ENCODE peak calls at places on chromosomes 11 and 22, in eight cellular contexts. One of them, this sample, is unnamed.

GRCh38 chr11:60970369-60970774 is 1.1 kb upstream of the CD6 start:
- DNase-seq in CD8-positive, alpha-beta memory T cell: peak
- DNase-seq in CD8-positive, alpha-beta T cell: peak
- DNase-seq in T-helper 9 cell: peak
- DNase-seq in BJ: no peak
- DNase-seq in stimulated activated CD4-positive, alpha-beta T cell treated with anti-CD3 and anti-CD28 coated beads, Interleukin-12 subunit alpha, Interleukin-12 subunit beta, amount 100 ng/mL, for 24 hours: peak
- DNase-seq in mucosa of descending colon: peak
- DNase-seq in activated CD4-positive, CD25-positive, alpha-beta regulatory T cell: peak
- DNase-seq in this sample: peak

GRCh38 chr11:1198766-1199688 is 23.8 kb upstream of the MUC5B start:
- DNase-seq in CD8-positive, alpha-beta memory T cell: no peak
- DNase-seq in CD8-positive, alpha-beta T cell: no peak
- DNase-seq in T-helper 9 cell: no peak
- DNase-seq in BJ: no peak
- DNase-seq in stimulated activated CD4-positive, alpha-beta T cell treated with anti-CD3 and anti-CD28 coated beads, Interleukin-12 subunit alpha, Interleukin-12 subunit beta, amount 100 ng/mL, for 24 hours: no peak
- DNase-seq in mucosa of descending colon: peak
- DNase-seq in activated CD4-positive, CD25-positive, alpha-beta regulatory T cell: no peak
- DNase-seq in this sample: peak

GRCh38 chr11:3080104-3080503 is 22.9 kb upstream of the CARS1 start:
- DNase-seq in CD8-positive, alpha-beta memory T cell: no peak
- DNase-seq in CD8-positive, alpha-beta T cell: no peak
- DNase-seq in T-helper 9 cell: no peak
- DNase-seq in BJ: no peak
- DNase-seq in stimulated activated CD4-positive, alpha-beta T cell treated with anti-CD3 and anti-CD28 coated beads, Interleukin-12 subunit alpha, Interleukin-12 subunit beta, amount 100 ng/mL, for 24 hours: no peak
- DNase-seq in mucosa of descending colon: no peak
- DNase-seq in activated CD4-positive, CD25-positive, alpha-beta regulatory T cell: no peak
- DNase-seq in this sample: no peak

GRCh38 chr22:36334081-36334831 is 53.5 kb downstream of the MYH9 start:
- DNase-seq in CD8-positive, alpha-beta memory T cell: no peak
- DNase-seq in CD8-positive, alpha-beta T cell: peak
- DNase-seq in T-helper 9 cell: no peak
- DNase-seq in BJ: no peak
- DNase-seq in stimulated activated CD4-positive, alpha-beta T cell treated with anti-CD3 and anti-CD28 coated beads, Interleukin-12 subunit alpha, Interleukin-12 subunit beta, amount 100 ng/mL, for 24 hours: no peak
- DNase-seq in mucosa of descending colon: peak
- DNase-seq in activated CD4-positive, CD25-positive, alpha-beta regulatory T cell: no peak
- DNase-seq in this sample: no peak

GRCh38 chr11:109267293-109268095 is 154.5 kb upstream of the C11orf87 start:
- DNase-seq in CD8-positive, alpha-beta memory T cell: no peak
- DNase-seq in CD8-positive, alpha-beta T cell: no peak
- DNase-seq in T-helper 9 cell: no peak
- DNase-seq in BJ: no peak
- DNase-seq in stimulated activated CD4-positive, alpha-beta T cell treated with anti-CD3 and anti-CD28 coated beads, Interleukin-12 subunit alpha, Interleukin-12 subunit beta, amount 100 ng/mL, for 24 hours: no peak
- DNase-seq in mucosa of descending colon: no peak
- DNase-seq in activated CD4-positive, CD25-positive, alpha-beta regulatory T cell: no peak
- DNase-seq in this sample: no peak

GRCh38 chr22:41243361-41243760 is 2.6 kb upstream of the CHADL start:
- DNase-seq in CD8-positive, alpha-beta memory T cell: no peak
- DNase-seq in CD8-positive, alpha-beta T cell: no peak
- DNase-seq in T-helper 9 cell: no peak
- DNase-seq in BJ: no peak
- DNase-seq in stimulated activated CD4-positive, alpha-beta T cell treated with anti-CD3 and anti-CD28 coated beads, Interleukin-12 subunit alpha, Interleukin-12 subunit beta, amount 100 ng/mL, for 24 hours: no peak
- DNase-seq in mucosa of descending colon: no peak
- DNase-seq in activated CD4-positive, CD25-positive, alpha-beta regulatory T cell: no peak
- DNase-seq in this sample: no peak

GRCh38 chr11:57318178-57318577 is 6.6 kb downstream of the TNKS1BP1 start:
- DNase-seq in CD8-positive, alpha-beta memory T cell: no peak
- DNase-seq in CD8-positive, alpha-beta T cell: no peak
- DNase-seq in T-helper 9 cell: no peak
- DNase-seq in BJ: no peak
- DNase-seq in stimulated activated CD4-positive, alpha-beta T cell treated with anti-CD3 and anti-CD28 coated beads, Interleukin-12 subunit alpha, Interleukin-12 subunit beta, amount 100 ng/mL, for 24 hours: no peak
- DNase-seq in mucosa of descending colon: no peak
- DNase-seq in activated CD4-positive, CD25-positive, alpha-beta regulatory T cell: no peak
- DNase-seq in this sample: no peak

GRCh38 chr11:34074391-34074790 is 22.9 kb downstream of the CAPRIN1 start:
- DNase-seq in CD8-positive, alpha-beta memory T cell: no peak
- DNase-seq in CD8-positive, alpha-beta T cell: no peak
- DNase-seq in T-helper 9 cell: no peak
- DNase-seq in BJ: no peak
- DNase-seq in stimulated activated CD4-positive, alpha-beta T cell treated with anti-CD3 and anti-CD28 coated beads, Interleukin-12 subunit alpha, Interleukin-12 subunit beta, amount 100 ng/mL, for 24 hours: no peak
- DNase-seq in mucosa of descending colon: no peak
- DNase-seq in activated CD4-positive, CD25-positive, alpha-beta regulatory T cell: no peak
- DNase-seq in this sample: no peak

GRCh38 chr11:25453471-25453870 is 878.5 kb upstream of the ANO3 start:
- DNase-seq in CD8-positive, alpha-beta memory T cell: no peak
- DNase-seq in CD8-positive, alpha-beta T cell: no peak
- DNase-seq in T-helper 9 cell: no peak
- DNase-seq in BJ: no peak
- DNase-seq in stimulated activated CD4-positive, alpha-beta T cell treated with anti-CD3 and anti-CD28 coated beads, Interleukin-12 subunit alpha, Interleukin-12 subunit beta, amount 100 ng/mL, for 24 hours: no peak
- DNase-seq in mucosa of descending colon: no peak
- DNase-seq in activated CD4-positive, CD25-positive, alpha-beta regulatory T cell: no peak
- DNase-seq in this sample: no peak

GRCh38 chr22:37661160-37661924 is 2.8 kb downstream of the PDXP start:
- DNase-seq in CD8-positive, alpha-beta memory T cell: no peak
- DNase-seq in CD8-positive, alpha-beta T cell: no peak
- DNase-seq in T-helper 9 cell: no peak
- DNase-seq in BJ: no peak
- DNase-seq in stimulated activated CD4-positive, alpha-beta T cell treated with anti-CD3 and anti-CD28 coated beads, Interleukin-12 subunit alpha, Interleukin-12 subunit beta, amount 100 ng/mL, for 24 hours: no peak
- DNase-seq in mucosa of descending colon: no peak
- DNase-seq in activated CD4-positive, CD25-positive, alpha-beta regulatory T cell: no peak
- DNase-seq in this sample: no peak

GRCh38 chr11:119910056-119910455 is 181.1 kb upstream of the NECTIN1 start:
- DNase-seq in CD8-positive, alpha-beta memory T cell: no peak
- DNase-seq in CD8-positive, alpha-beta T cell: no peak
- DNase-seq in T-helper 9 cell: no peak
- DNase-seq in BJ: no peak
- DNase-seq in stimulated activated CD4-positive, alpha-beta T cell treated with anti-CD3 and anti-CD28 coated beads, Interleukin-12 subunit alpha, Interleukin-12 subunit beta, amount 100 ng/mL, for 24 hours: no peak
- DNase-seq in mucosa of descending colon: peak
- DNase-seq in activated CD4-positive, CD25-positive, alpha-beta regulatory T cell: no peak
- DNase-seq in this sample: no peak

GRCh38 chr11:47591764-47592163 is 2.4 kb downstream of the C1QTNF4 start:
- DNase-seq in CD8-positive, alpha-beta memory T cell: no peak
- DNase-seq in CD8-positive, alpha-beta T cell: no peak
- DNase-seq in T-helper 9 cell: no peak
- DNase-seq in BJ: no peak
- DNase-seq in stimulated activated CD4-positive, alpha-beta T cell treated with anti-CD3 and anti-CD28 coated beads, Interleukin-12 subunit alpha, Interleukin-12 subunit beta, amount 100 ng/mL, for 24 hours: no peak
- DNase-seq in mucosa of descending colon: no peak
- DNase-seq in activated CD4-positive, CD25-positive, alpha-beta regulatory T cell: no peak
- DNase-seq in this sample: no peak

GRCh38 chr11:110295086-110295485 is 1.3 kb downstream of the RDX start:
- DNase-seq in CD8-positive, alpha-beta memory T cell: no peak
- DNase-seq in CD8-positive, alpha-beta T cell: no peak
- DNase-seq in T-helper 9 cell: no peak
- DNase-seq in BJ: no peak
- DNase-seq in stimulated activated CD4-positive, alpha-beta T cell treated with anti-CD3 and anti-CD28 coated beads, Interleukin-12 subunit alpha, Interleukin-12 subunit beta, amount 100 ng/mL, for 24 hours: no peak
- DNase-seq in mucosa of descending colon: no peak
- DNase-seq in activated CD4-positive, CD25-positive, alpha-beta regulatory T cell: no peak
- DNase-seq in this sample: no peak

GRCh38 chr11:95524328-95525036 is 265.1 kb downstream of the FAM76B start:
- DNase-seq in CD8-positive, alpha-beta memory T cell: no peak
- DNase-seq in CD8-positive, alpha-beta T cell: no peak
- DNase-seq in T-helper 9 cell: no peak
- DNase-seq in BJ: no peak
- DNase-seq in stimulated activated CD4-positive, alpha-beta T cell treated with anti-CD3 and anti-CD28 coated beads, Interleukin-12 subunit alpha, Interleukin-12 subunit beta, amount 100 ng/mL, for 24 hours: no peak
- DNase-seq in mucosa of descending colon: no peak
- DNase-seq in activated CD4-positive, CD25-positive, alpha-beta regulatory T cell: no peak
- DNase-seq in this sample: no peak

GRCh38 chr11:2096919-2097301 is 42.3 kb downstream of the IGF2 start:
- DNase-seq in CD8-positive, alpha-beta memory T cell: no peak
- DNase-seq in CD8-positive, alpha-beta T cell: no peak
- DNase-seq in T-helper 9 cell: no peak
- DNase-seq in BJ: no peak
- DNase-seq in stimulated activated CD4-positive, alpha-beta T cell treated with anti-CD3 and anti-CD28 coated beads, Interleukin-12 subunit alpha, Interleukin-12 subunit beta, amount 100 ng/mL, for 24 hours: no peak
- DNase-seq in mucosa of descending colon: no peak
- DNase-seq in activated CD4-positive, CD25-positive, alpha-beta regulatory T cell: no peak
- DNase-seq in this sample: no peak

GRCh38 chr11:67268036-67268683 is 1.9 kb downstream of the GRK2 start:
- DNase-seq in CD8-positive, alpha-beta memory T cell: peak
- DNase-seq in CD8-positive, alpha-beta T cell: peak
- DNase-seq in T-helper 9 cell: peak
- DNase-seq in BJ: no peak
- DNase-seq in stimulated activated CD4-positive, alpha-beta T cell treated with anti-CD3 and anti-CD28 coated beads, Interleukin-12 subunit alpha, Interleukin-12 subunit beta, amount 100 ng/mL, for 24 hours: peak
- DNase-seq in mucosa of descending colon: peak
- DNase-seq in activated CD4-positive, CD25-positive, alpha-beta regulatory T cell: no peak
- DNase-seq in this sample: no peak

GRCh38 chr22:22201925-22202343 is 42.7 kb upstream of the VPREB1 start:
- DNase-seq in CD8-positive, alpha-beta memory T cell: no peak
- DNase-seq in CD8-positive, alpha-beta T cell: no peak
- DNase-seq in T-helper 9 cell: no peak
- DNase-seq in BJ: no peak
- DNase-seq in stimulated activated CD4-positive, alpha-beta T cell treated with anti-CD3 and anti-CD28 coated beads, Interleukin-12 subunit alpha, Interleukin-12 subunit beta, amount 100 ng/mL, for 24 hours: no peak
- DNase-seq in mucosa of descending colon: no peak
- DNase-seq in activated CD4-positive, CD25-positive, alpha-beta regulatory T cell: no peak
- DNase-seq in this sample: no peak

GRCh38 chr11:129973068-129973467 is 29.6 kb downstream of the PRDM10 start:
- DNase-seq in CD8-positive, alpha-beta memory T cell: no peak
- DNase-seq in CD8-positive, alpha-beta T cell: no peak
- DNase-seq in T-helper 9 cell: no peak
- DNase-seq in BJ: no peak
- DNase-seq in stimulated activated CD4-positive, alpha-beta T cell treated with anti-CD3 and anti-CD28 coated beads, Interleukin-12 subunit alpha, Interleukin-12 subunit beta, amount 100 ng/mL, for 24 hours: no peak
- DNase-seq in mucosa of descending colon: no peak
- DNase-seq in activated CD4-positive, CD25-positive, alpha-beta regulatory T cell: no peak
- DNase-seq in this sample: no peak

GRCh38 chr22:37549704-37550059 is 10.6 kb upstream of the CDC42EP1 start:
- DNase-seq in CD8-positive, alpha-beta memory T cell: no peak
- DNase-seq in CD8-positive, alpha-beta T cell: no peak
- DNase-seq in T-helper 9 cell: no peak
- DNase-seq in BJ: no peak
- DNase-seq in stimulated activated CD4-positive, alpha-beta T cell treated with anti-CD3 and anti-CD28 coated beads, Interleukin-12 subunit alpha, Interleukin-12 subunit beta, amount 100 ng/mL, for 24 hours: no peak
- DNase-seq in mucosa of descending colon: no peak
- DNase-seq in activated CD4-positive, CD25-positive, alpha-beta regulatory T cell: no peak
- DNase-seq in this sample: no peak

GRCh38 chr11:13963949-13964770 is 1.6 kb downstream of the SPON1 start:
- DNase-seq in CD8-positive, alpha-beta memory T cell: no peak
- DNase-seq in CD8-positive, alpha-beta T cell: peak
- DNase-seq in T-helper 9 cell: no peak
- DNase-seq in BJ: no peak
- DNase-seq in stimulated activated CD4-positive, alpha-beta T cell treated with anti-CD3 and anti-CD28 coated beads, Interleukin-12 subunit alpha, Interleukin-12 subunit beta, amount 100 ng/mL, for 24 hours: no peak
- DNase-seq in mucosa of descending colon: peak
- DNase-seq in activated CD4-positive, CD25-positive, alpha-beta regulatory T cell: no peak
- DNase-seq in this sample: peak

GRCh38 chr11:20162340-20162739 is 2.1 kb upstream of the DBX1 start:
- DNase-seq in CD8-positive, alpha-beta memory T cell: no peak
- DNase-seq in CD8-positive, alpha-beta T cell: no peak
- DNase-seq in T-helper 9 cell: no peak
- DNase-seq in BJ: no peak
- DNase-seq in stimulated activated CD4-positive, alpha-beta T cell treated with anti-CD3 and anti-CD28 coated beads, Interleukin-12 subunit alpha, Interleukin-12 subunit beta, amount 100 ng/mL, for 24 hours: no peak
- DNase-seq in mucosa of descending colon: no peak
- DNase-seq in activated CD4-positive, CD25-positive, alpha-beta regulatory T cell: no peak
- DNase-seq in this sample: no peak

This sample was measured in progenitor cell of endocrine pancreas.